ENCODE peak calls at places on chromosomes 6 and 20, in nine cellular contexts. J, U, S, A, Y, G, N, T and M are unnamed samples.

GRCh38 chr20:52105573-52106422 is 85.8 kb downstream of the ZFP64 start:
- DNase-seq in J (no peak), U (no peak), S (peak; percentile 68), A (peak; percentile 21), Y (peak; percentile 40), G (no peak), N (no peak), T (no peak), M (no peak)

GRCh38 chr20:34896086-34896551 is 19.7 kb downstream of the ACSS2 start:
- DNase-seq in J (peak; percentile 52), U (no peak), S (no peak), A (no peak), Y (no peak), G (no peak), N (no peak), T (no peak), M (no peak)

GRCh38 chr6:18260448-18261106 is 3.8 kb downstream of the DEK start:
- DNase-seq in J (no peak), U (no peak), S (no peak), A (no peak), Y (no peak), G (no peak), N (peak; percentile 64), T (no peak), M (no peak)

GRCh38 chr6:166715065-166715464 is 88.0 kb upstream of the RPS6KA2 start:
- DNase-seq in J (no peak), U (no peak), S (no peak), A (no peak), Y (no peak), G (no peak), N (no peak), T (no peak), M (no peak)

GRCh38 chr20:3472105-3472504 is 1.3 kb downstream of the ATRN start:
- DNase-seq in J (no peak), U (no peak), S (no peak), A (no peak), Y (no peak), G (no peak), N (no peak), T (no peak), M (no peak)

GRCh38 chr6:30767158-30767943 is 23.0 kb upstream of the IER3 start:
- DNase-seq in J (no peak), U (no peak), S (no peak), A (no peak), Y (no peak), G (no peak), N (peak; percentile 75), T (no peak), M (no peak)

GRCh38 chr20:13295637-13296036 is 74.6 kb downstream of the ISM1 start:
- DNase-seq in J (no peak), U (no peak), S (no peak), A (no peak), Y (no peak), G (no peak), N (no peak), T (no peak), M (no peak)

GRCh38 chr6:43274916-43275597 is 23.0 kb upstream of the SLC22A7 start:
- DNase-seq in J (no peak), U (no peak), S (no peak), A (no peak), Y (no peak), G (peak; percentile 63), N (no peak), T (no peak), M (peak; percentile 95)

GRCh38 chr6:24274441-24275083 is 83.3 kb downstream of the DCDC2 start:
- DNase-seq in J (no peak), U (no peak), S (peak; percentile 7), A (no peak), Y (peak; percentile 10), G (no peak), N (no peak), T (no peak), M (no peak)

GRCh38 chr6:43984442-43985321 is 142.6 kb downstream of the MRPL14 start:
- DNase-seq in J (no peak), U (no peak), S (no peak), A (no peak), Y (no peak), G (peak; percentile 73), N (no peak), T (no peak), M (peak; percentile 27)

GRCh38 chr20:18506744-18507143 is 996 bp upstream of the SEC23B start:
- DNase-seq in J (no peak), U (no peak), S (no peak), A (no peak), Y (no peak), G (no peak), N (no peak), T (no peak), M (no peak)

GRCh38 chr6:70375882-70376281 is 37.4 kb upstream of the FAM135A start:
- DNase-seq in J (no peak), U (peak; percentile 54), S (peak; percentile 22), A (no peak), Y (no peak), G (no peak), N (no peak), T (no peak), M (no peak)

GRCh38 chr6:37452522-37452921 is 19.5 kb downstream of the CMTR1 start:
- DNase-seq in J (no peak), U (no peak), S (no peak), A (no peak), Y (no peak), G (no peak), N (no peak), T (no peak), M (no peak)

GRCh38 chr6:35065441-35065800 is 75.7 kb downstream of the TCP11 start:
- DNase-seq in J (no peak), U (no peak), S (no peak), A (no peak), Y (no peak), G (no peak), N (no peak), T (no peak), M (no peak)

GRCh38 chr6:115591973-115592486 is 468.7 kb downstream of the FRK start:
- DNase-seq in J (no peak), U (no peak), S (no peak), A (no peak), Y (no peak), G (no peak), N (no peak), T (no peak), M (no peak)

DNA sequence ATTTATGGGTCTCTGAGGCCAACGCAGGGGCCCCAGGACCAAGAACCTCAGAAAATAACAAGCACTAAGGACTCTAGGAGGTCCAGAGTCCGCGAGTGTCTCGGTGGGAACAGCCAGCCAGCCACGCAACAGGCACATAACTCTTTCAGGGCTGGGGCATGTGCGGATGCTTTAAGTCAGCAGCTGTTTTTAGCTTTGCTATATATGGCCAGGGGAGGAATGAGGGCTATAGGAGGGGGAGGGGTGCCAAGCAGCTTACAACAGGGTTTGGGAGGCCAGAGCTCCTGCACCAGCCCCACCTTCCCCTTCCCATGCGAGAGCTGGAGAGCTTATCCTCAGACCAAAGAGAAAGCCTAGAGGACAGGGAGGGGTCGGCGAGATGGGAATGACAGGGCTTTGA is 6.2 kb downstream of the JPH2 start:
- DNase-seq in J (peak; percentile 80), U (no peak), S (no peak), A (no peak), Y (no peak), G (no peak), N (no peak), T (no peak), M (no peak)
- TF ChIP-seq POLR2A in J (peak; percentile 71), U (no peak), S (no peak), A (no peak), Y (no peak), G (no peak), N (no peak), T (no peak), M (no peak)

DNA sequence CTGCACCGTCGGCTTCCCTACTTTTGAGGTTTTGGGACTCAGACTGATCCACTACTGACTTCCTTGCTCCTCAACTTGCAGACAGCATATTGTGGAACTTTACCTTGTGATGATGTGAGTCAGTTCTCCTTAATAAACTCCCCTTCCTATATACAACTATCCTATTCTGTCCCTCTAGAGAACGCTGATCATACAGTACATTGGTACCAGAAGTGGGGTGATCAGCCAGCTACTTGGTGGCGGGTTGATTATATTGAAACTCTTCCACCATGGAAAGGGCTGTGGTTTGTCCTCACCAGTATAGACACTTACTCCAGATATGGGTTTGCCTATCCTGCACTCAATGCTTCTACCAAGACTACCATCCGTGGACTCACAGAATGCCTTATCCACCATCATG is 7.6 kb upstream of the TAF4 start:
- DNase-seq in J (no peak), U (no peak), S (no peak), A (no peak), Y (no peak), G (no peak), N (no peak), T (no peak), M (no peak)
- H3K4me1 ChIP-seq in J (no peaks in the 10 kb centered on the region), U (peaks cover 6% of the 10 kb centered on the region), S (no peaks in the 10 kb centered on the region), A (no peaks in the 10 kb centered on the region), Y (no peaks in the 10 kb centered on the region), G (peaks cover 16% of the 10 kb centered on the region), N (no peaks in the 10 kb centered on the region), T (no peaks in the 10 kb centered on the region), M (no peaks in the 10 kb centered on the region)

DNA sequence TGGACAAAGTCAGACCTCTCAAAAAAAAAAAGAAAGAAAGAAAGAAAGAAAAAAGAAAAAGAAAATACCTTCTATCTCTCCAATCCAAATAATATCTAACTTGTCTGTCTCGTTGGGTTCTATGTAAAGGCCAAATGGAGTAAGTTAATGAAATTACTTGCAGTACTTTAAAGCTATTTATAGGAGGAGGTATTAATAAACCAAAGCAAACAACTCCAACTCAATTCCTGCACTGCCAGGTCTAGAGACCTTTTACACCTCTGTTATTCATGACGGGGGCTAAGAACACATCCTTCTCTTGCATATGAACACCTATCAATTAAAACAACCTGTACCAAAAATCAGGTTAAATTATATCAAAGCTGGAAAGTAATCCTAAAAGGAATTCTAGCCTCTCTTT is 80.6 kb downstream of the MAP3K5 start:
- DNase-seq in J (no peak), U (no peak), S (no peak), A (no peak), Y (no peak), G (no peak), N (no peak), T (no peak), M (no peak)
- H3K27ac ChIP-seq in J (no peak overlapping the region), U (no peak overlapping the region), S (no peak overlapping the region), A (no peak overlapping the region), Y (no peak overlapping the region), G (no peak overlapping the region), N (no peak overlapping the region), T (no peak overlapping the region), M (no peak overlapping the region)

GRCh38 chr20:44431502-44432234 is 44.0 kb upstream of the TTPAL start:
- DNase-seq in J (no peak), U (no peak), S (no peak), A (no peak), Y (no peak), G (no peak), N (no peak), T (no peak), M (no peak)
- TF ChIP-seq POLR2A in J (no peak), U (no peak), S (no peak), A (no peak), Y (no peak), G (no peak), N (no peak), T (no peak), M (no peak)

GRCh38 chr20:10635476-10636208 is 38.2 kb downstream of the JAG1 start:
- DNase-seq in J (no peak), U (no peak), S (no peak), A (no peak), Y (no peak), G (no peak), N (no peak), T (no peak), M (no peak)
- H3K4me1 ChIP-seq in J (peaks cover 56% of the 10 kb centered on the region), U (no peaks in the 10 kb centered on the region), S (peaks cover 52% of the 10 kb centered on the region), A (no peaks in the 10 kb centered on the region), Y (peaks cover 38% of the 10 kb centered on the region), G (peaks cover 18% of the 10 kb centered on the region), N (no peaks in the 10 kb centered on the region), T (peaks cover 63% of the 10 kb centered on the region), M (no peaks in the 10 kb centered on the region)

GRCh38 chr6:159163901-159164370 is 5.3 kb upstream of the FNDC1 start:
- DNase-seq in J (no peak), U (no peak), S (no peak), A (no peak), Y (no peak), G (peak; percentile 33), N (no peak), T (no peak), M (no peak)
- H3K27ac ChIP-seq in J (no peak overlapping the region), U (no peak overlapping the region), S (no peak overlapping the region), A (no peak overlapping the region), Y (no peak overlapping the region), G (no peak overlapping the region), N (no peak overlapping the region), T (no peak overlapping the region), M (no peak overlapping the region)